ENCODE peak calls at places on chromosomes 12 and 14, in five cellular contexts. Q is GM12878, U is A549, J is H1, P is HepG2. Y is an unnamed sample.
A peak's percentile ranks its signal among the peaks of the same experiment; 100 is the strongest.

GRCh38 chr14:35121026-35121886 is 534 bp downstream of the PPP2R3C start:
- DNase-seq in Q (no peak), U (peak; percentile 93), J (no peak), P (no peak), Y (no peak)

GRCh38 chr12:111991946-111992345 is 21.0 kb downstream of the TMEM116 start:
- DNase-seq in P (no peak), Q (no peak), J (no peak), U (no peak), Y (peak; percentile 52)

GRCh38 chr12:55736780-55737580 is 5.9 kb upstream of the GDF11 start:
- DNase-seq in U (peak; percentile 69), Q (no peak), J (no peak), P (peak; percentile 84), Y (peak; percentile 48)

GRCh38 chr12:27333311-27334009 is 824 bp downstream of the BMAL2 start:
- DNase-seq in Q (no peak), P (no peak), J (no peak), U (no peak), Y (peak; percentile 6)

GRCh38 chr12:57626111-57626928 is 6.7 kb downstream of the B4GALNT1 start:
- DNase-seq in Q (no peak), P (no peak), J (no peak), U (no peak), Y (no peak)

GRCh38 chr14:80768646-80769045 is 172.9 kb downstream of the CEP128 start:
- DNase-seq in Q (no peak), P (no peak), U (no peak), J (no peak), Y (no peak)

GRCh38 chr14:54088271-54088670 is 131.6 kb upstream of the BMP4 start:
- DNase-seq in J (no peak), Q (no peak), U (no peak), P (peak; percentile 46), Y (no peak)

GRCh38 chr12:123150804-123151678 is at the start of gene PITPNM2:
- DNase-seq in U (peak; percentile 57), Q (no peak), J (no peak), P (no peak), Y (peak; percentile 84)

GRCh38 chr12:48105321-48105866 is 485 bp downstream of the SENP1 start:
- DNase-seq in Q (peak; percentile 38), P (no peak), J (no peak), U (peak; percentile 23), Y (no peak)

GRCh38 chr14:56805201-56805991 is 4.9 kb downstream of the OTX2 start:
- DNase-seq in U (no peak), P (no peak), Q (no peak), J (no peak), Y (no peak)

GRCh38 chr14:40003773-40004172 is 571.5 kb upstream of the FBXO33 start:
- DNase-seq in J (no peak), U (no peak), Q (no peak), P (no peak), Y (no peak)

GRCh38 chr12:76586764-76587395 is 27.3 kb upstream of the OSBPL8 start:
- DNase-seq in P (peak; percentile 28), J (no peak), U (no peak), Q (no peak), Y (peak; percentile 19)

GRCh38 chr12:87425942-87426554 is 603.2 kb downstream of the C12orf50 start:
- DNase-seq in P (no peak), U (no peak), Q (no peak), J (no peak), Y (no peak)

GRCh38 chr12:13182881-13183280 is 13.6 kb upstream of the EMP1 start:
- DNase-seq in P (no peak), U (no peak), Q (no peak), J (no peak), Y (no peak)

GRCh38 chr12:86117711-86118110 is 138.5 kb downstream of the MGAT4C start:
- DNase-seq in P (no peak), U (no peak), J (no peak), Q (no peak), Y (no peak)

GRCh38 chr14:92988786-92989755 is 66.1 kb downstream of the CHGA start:
- DNase-seq in Q (no peak), U (no peak), J (no peak), P (no peak), Y (no peak)

GRCh38 chr12:124471828-124472227 is 95.6 kb downstream of the NCOR2 start:
- DNase-seq in Q (no peak), U (no peak), J (no peak), P (no peak), Y (no peak)

GRCh38 chr14:25122188-25122587 is 72.2 kb upstream of the STXBP6 start:
- DNase-seq in U (no peak), J (no peak), P (no peak), Q (no peak), Y (no peak)

DNA sequence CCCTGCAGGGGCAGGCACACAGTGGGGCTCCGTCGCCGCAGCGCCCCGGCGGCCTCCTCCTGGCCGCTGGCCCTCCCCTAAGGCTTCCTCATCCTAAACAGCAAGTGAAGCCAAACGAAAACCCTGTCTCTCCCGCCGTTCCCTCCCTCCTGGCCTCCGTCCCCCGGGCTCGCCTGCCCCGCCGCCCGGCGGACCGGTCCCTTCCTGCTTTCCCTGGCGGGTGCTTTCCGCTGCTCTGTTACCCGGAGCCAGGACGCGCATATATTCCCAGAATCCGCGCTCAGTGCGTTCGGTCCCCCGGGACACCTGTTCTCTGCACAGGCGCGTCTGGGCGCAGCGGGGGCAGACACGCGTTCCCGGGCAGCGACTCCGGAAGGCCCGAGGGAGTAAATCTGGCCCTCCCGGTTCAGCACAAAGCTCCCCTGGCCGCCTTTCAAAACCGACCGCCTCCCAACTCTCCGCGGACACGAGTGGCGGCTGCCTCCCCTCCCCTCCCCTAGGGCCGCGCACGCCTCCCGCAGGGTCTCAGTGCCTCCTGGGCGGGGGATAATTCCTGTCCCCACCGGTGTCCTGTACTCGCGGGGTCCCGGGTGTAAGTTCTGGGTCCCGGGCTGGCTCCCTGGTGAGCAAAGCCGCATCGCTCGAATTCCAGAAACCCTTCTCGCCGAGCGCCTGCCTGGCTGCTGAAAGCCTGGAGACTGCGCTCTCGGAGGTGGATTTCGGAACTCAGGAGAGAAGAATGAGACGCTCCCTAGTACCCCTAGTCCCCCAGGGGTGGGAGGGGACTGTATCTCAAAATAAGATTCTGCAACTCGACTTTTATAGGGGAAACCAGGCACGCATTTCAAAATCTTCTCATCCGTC is 21.4 kb upstream of the CEP170B start:
- DNase-seq in U (no peak), J (no peak), Q (no peak), P (no peak), Y (no peak)
- TF ChIP-seq KDM1A in U (no peak), J (no peak), Q (no peak), P (no peak), Y (no peak)

GRCh38 chr12:127106723-127107122 is 1160.2 kb upstream of the TMEM132C start:
- DNase-seq in U (no peak), P (no peak), J (no peak), Q (no peak), Y (no peak)
- TF ChIP-seq KDM1A in U (no peak), P (no peak), J (no peak), Q (no peak), Y (no peak)

GRCh38 chr14:96265387-96265786 is 9.4 kb downstream of the BDKRB1 start:
- DNase-seq in U (no peak), J (no peak), P (no peak), Q (no peak), Y (no peak)

GRCh38 chr14:96261772-96262485 is 5.9 kb downstream of the BDKRB1 start:
- DNase-seq in Q (no peak), P (no peak), J (no peak), U (no peak), Y (no peak)

GRCh38 chr14:96264200-96264553 is 8.2 kb downstream of the BDKRB1 start:
- DNase-seq in P (no peak), U (no peak), J (no peak), Q (no peak), Y (no peak)

GRCh38 chr14:96264850-96265249 is 8.8 kb downstream of the BDKRB1 start:
- DNase-seq in J (no peak), P (no peak), U (no peak), Q (no peak), Y (no peak)

DNA sequence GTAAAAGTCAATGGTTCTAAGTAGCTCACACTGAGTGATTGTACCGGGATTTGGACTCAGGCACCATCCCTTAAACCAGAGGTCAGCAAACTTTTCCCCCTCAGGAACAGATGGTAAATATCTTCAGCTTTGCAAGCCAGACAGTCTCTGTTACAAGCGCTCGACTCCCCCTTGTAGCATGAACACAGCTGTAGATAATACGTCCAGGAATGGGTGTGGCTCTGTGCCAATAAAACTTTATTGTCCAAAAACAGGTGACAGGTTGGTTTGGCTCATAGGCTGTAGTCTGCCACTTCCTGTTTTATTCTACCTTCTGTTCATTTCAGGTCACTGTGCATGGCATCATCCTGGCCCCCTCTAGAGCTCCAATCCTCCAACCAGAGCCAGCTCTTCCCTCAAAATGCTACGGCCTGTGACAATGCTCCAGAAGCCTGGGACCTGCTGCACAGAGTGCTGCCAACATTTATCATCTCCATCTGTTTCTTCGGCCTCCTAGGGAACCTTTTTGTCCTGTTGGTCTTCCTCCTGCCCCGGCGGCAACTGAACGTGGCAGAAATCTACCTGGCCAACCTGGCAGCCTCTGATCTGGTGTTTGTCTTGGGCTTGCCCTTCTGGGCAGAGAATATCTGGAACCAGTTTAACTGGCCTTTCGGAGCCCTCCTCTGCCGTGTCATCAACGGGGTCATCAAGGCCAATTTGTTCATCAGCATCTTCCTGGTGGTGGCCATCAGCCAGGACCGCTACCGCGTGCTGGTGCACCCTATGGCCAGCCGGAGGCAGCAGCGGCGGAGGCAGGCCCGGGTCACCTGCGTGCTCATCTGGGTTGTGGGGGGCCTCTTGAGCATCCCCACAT is 7.6 kb downstream of the BDKRB1 start:
- DNase-seq in P (no peak), U (no peak), Q (no peak), J (no peak), Y (no peak)
- TF ChIP-seq KDM1A in P (no peak), U (no peak), Q (no peak), J (no peak), Y (no peak)

GRCh38 chr14:105337433-105337832 is 22.9 kb downstream of the PACS2 start:
- DNase-seq in J (no peak), P (no peak), U (no peak), Q (no peak), Y (no peak)

GRCh38 chr14:105338392-105338791 is 23.8 kb downstream of the PACS2 start:
- DNase-seq in J (no peak), P (no peak), Q (no peak), U (no peak), Y (no peak)

GRCh38 chr14:105335735-105336476 is 21.4 kb downstream of the PACS2 start:
- DNase-seq in J (no peak), U (no peak), P (no peak), Q (no peak), Y (no peak)

GRCh38 chr14:105337966-105338365 is 23.4 kb downstream of the PACS2 start:
- DNase-seq in P (no peak), Q (no peak), J (no peak), U (no peak), Y (no peak)

DNA sequence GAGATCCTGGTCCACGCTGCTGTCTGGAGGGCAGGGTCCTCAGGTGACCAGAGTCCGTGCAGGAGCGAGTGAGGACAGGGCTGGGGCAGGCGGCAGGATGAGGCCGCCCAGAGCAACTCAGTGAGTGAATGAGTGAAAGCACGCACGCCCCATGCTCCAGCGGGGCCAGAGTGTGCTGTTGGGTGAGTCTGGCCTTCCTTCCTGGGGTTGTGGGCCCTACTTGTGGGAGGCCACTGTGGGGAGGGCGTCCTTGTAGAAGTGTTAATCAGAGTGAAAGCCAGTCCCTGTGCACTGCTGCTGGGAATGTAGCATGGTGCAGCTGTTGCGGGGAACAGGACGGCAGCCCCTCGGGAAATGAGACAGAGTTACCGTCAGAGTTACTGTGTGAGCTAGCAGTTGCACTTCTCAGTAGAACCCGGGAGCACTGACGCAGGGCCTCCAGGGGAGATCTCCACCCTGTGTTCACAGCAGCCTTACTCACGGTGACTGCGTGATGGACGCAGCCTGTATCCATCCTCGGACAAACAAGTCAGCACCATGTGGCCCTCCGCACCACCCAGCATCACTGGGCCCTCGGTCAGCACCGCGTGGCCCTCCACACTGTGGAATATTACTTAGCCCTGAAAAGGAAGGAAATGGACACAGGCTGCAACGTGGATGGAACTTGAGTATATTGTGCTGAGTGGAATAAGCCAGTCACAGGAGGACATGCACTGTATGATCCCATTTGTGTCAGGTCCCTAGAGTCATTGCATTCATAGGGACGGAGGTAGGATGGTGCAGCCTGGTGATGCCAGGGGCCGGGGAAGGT is 22.1 kb downstream of the PACS2 start:
- DNase-seq in P (no peak), U (no peak), J (no peak), Q (no peak), Y (no peak)
- TF ChIP-seq KDM1A in P (no peak), U (no peak), J (peak; percentile 25), Q (no peak), Y (no peak)

Y was measured in K562.